ENCODE peak calls at places on chromosomes 3 and 15, in six cellular contexts. G is astrocyte of the spinal cord, N is RWPE2, V is Peyer's patch, P is cardiac muscle cell, Q is WERI-Rb-1. E is an unnamed sample.

GRCh38 chr3:15342945-15343344 is 10.6 kb upstream of the SH3BP5 start:
- DNase-seq in P (no peak), V (no peak), G (no peak), Q (no peak), N (no peak), E (no peak)

GRCh38 chr3:8627541-8627940 is 17.1 kb downstream of the SSUH2 start:
- DNase-seq in N (peak), Q (no peak), V (no peak), G (no peak), P (no peak), E (no peak)

GRCh38 chr15:41892621-41893421 is 1.0 kb downstream of the SPTBN5 start:
- DNase-seq in Q (no peak), P (no peak), G (no peak), V (no peak), N (peak), E (no peak)

GRCh38 chr3:51999861-52000260 is 4.2 kb upstream of the RPL29 start:
- DNase-seq in V (no peak), P (no peak), N (no peak), G (no peak), Q (no peak), E (no peak)

GRCh38 chr3:45330500-45331295 is 57.7 kb upstream of the LARS2 start:
- DNase-seq in V (no peak), P (no peak), Q (no peak), G (no peak), N (no peak), E (no peak)

GRCh38 chr3:161220850-161221753 is at the start of gene NMD3:
- DNase-seq in Q (peak), V (peak), P (peak), G (peak), N (peak), E (peak)

GRCh38 chr3:17094551-17094950 is 209.8 kb downstream of the PLCL2 start:
- DNase-seq in N (no peak), P (no peak), Q (no peak), G (no peak), V (no peak), E (no peak)

GRCh38 chr15:32701863-32702262 is 15.9 kb upstream of the GREM1 start:
- DNase-seq in G (no peak), N (no peak), Q (no peak), V (no peak), P (no peak), E (no peak)

GRCh38 chr3:110318108-110318507 is 753.5 kb upstream of the NECTIN3 start:
- DNase-seq in V (no peak), G (peak), Q (no peak), P (no peak), N (no peak), E (peak)

GRCh38 chr3:86990734-86991481 is at the start of gene VGLL3:
- DNase-seq in P (peak), G (peak), N (peak), V (no peak), Q (peak), E (peak)

GRCh38 chr3:189756651-189757078 is 125.5 kb downstream of the TP63 start:
- DNase-seq in G (no peak), V (no peak), N (no peak), P (no peak), Q (no peak), E (no peak)

GRCh38 chr3:193777524-193777923 is 184.5 kb downstream of the OPA1 start:
- DNase-seq in Q (no peak), V (no peak), P (no peak), G (no peak), N (no peak), E (no peak)

GRCh38 chr3:64928683-64929082 is 240.9 kb upstream of the ADAMTS9 start:
- DNase-seq in V (no peak), P (no peak), N (no peak), Q (no peak), G (no peak), E (no peak)

GRCh38 chr15:75733761-75734651 is 21.4 kb upstream of the CSPG4 start:
- DNase-seq in G (no peak), V (no peak), N (no peak), Q (no peak), P (no peak), E (no peak)

GRCh38 chr15:75736256-75736655 is 23.6 kb upstream of the CSPG4 start:
- DNase-seq in P (no peak), V (no peak), N (no peak), Q (no peak), G (no peak), E (no peak)

GRCh38 chr15:75731248-75732100 is 18.8 kb upstream of the CSPG4 start:
- DNase-seq in P (no peak), N (peak), Q (peak), G (no peak), V (no peak), E (peak)

GRCh38 chr15:75732206-75732808 is 19.7 kb upstream of the CSPG4 start:
- DNase-seq in V (no peak), P (no peak), Q (no peak), N (peak), G (no peak), E (no peak)

DNA sequence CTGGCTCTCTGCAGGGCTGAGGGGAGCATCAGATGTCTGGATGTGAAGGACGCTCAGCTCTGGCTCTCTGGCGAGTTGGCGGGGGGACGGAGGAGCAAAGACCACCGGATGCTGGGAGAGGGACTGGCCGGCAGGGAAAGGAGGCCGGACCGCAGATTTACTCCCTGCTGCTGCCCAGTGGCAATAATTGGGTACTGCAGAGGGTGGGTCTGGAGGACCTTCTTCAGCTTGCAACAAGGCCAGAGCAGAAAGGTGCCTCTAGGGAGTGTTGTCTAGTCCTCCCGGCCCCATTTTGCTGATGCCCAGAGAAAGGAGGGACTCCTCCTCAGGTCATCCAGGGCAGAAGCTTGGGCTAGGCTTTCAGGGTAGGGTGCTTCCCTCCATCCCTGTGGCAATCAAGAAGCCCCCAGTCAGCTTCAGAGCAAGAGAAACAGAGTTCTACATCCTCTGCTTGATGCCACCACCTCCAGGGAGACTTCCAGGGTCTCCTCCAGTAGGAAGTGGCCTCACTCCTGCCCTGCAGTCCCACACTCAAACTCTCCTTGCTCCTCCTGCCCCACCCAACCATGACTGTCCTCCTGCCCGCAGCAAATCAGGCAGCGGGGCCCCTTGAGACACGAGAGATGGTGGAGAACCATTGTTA is 20.3 kb upstream of the CSPG4 start:
- DNase-seq in P (peak), Q (peak), G (peak), V (peak), N (peak), E (peak)
- H3K4me3 ChIP-seq in P (no peak), Q (no peak), G (no peak), V (no peak), N (no peak), E (no peak)

GRCh38 chr3:195557327-195557726 is 14.2 kb upstream of the PPP1R2 start:
- DNase-seq in N (no peak), V (no peak), P (no peak), G (no peak), Q (no peak), E (no peak)

GRCh38 chr3:195556390-195556789 is 13.3 kb upstream of the PPP1R2 start:
- DNase-seq in V (peak), Q (no peak), P (peak), N (no peak), G (no peak), E (peak)

GRCh38 chr3:195559723-195560409 is 16.7 kb upstream of the PPP1R2 start:
- DNase-seq in N (no peak), G (no peak), V (no peak), Q (no peak), P (no peak), E (no peak)

GRCh38 chr3:195555110-195555509 is 12.0 kb upstream of the PPP1R2 start:
- DNase-seq in Q (no peak), V (no peak), P (no peak), G (no peak), N (no peak), E (no peak)

DNA sequence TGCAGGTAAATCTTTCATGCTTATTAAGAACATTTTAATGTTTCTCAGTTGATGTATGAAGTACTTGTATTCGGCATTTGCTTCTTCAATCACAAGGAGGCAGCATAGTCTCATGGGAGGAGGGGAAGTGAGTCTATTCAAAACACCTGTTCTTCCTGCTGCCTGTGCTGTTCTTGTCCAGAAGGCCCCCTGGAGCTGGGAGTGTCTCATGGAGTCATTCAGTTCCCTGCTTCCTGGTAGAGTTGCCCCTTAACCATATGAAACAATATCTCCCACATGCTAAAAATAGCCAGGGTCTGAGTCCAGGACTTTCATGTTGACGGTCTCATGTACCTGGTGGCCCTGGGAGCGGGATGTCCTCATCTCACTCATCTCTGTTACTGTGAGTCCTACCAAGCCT is 15.5 kb upstream of the PPP1R2 start:
- DNase-seq in N (no peak), V (no peak), Q (peak), P (peak), G (no peak), E (peak)
- TF ChIP-seq CTCF in N (peak), V (peak), Q (peak), P (peak), G (peak), E (peak)

GRCh38 chr3:50260942-50261441 is 8.0 kb upstream of the SEMA3B start:
- DNase-seq in P (no peak), G (no peak), N (no peak), V (no peak), Q (no peak), E (no peak)

GRCh38 chr3:50257990-50258389 is 11.0 kb upstream of the SEMA3B start:
- DNase-seq in Q (no peak), P (no peak), N (no peak), V (no peak), G (no peak), E (no peak)

GRCh38 chr3:50258979-50259378 is 10.0 kb upstream of the SEMA3B start:
- DNase-seq in G (no peak), V (no peak), Q (no peak), P (no peak), N (no peak), E (no peak)

GRCh38 chr3:50260027-50260941 is 8.7 kb upstream of the SEMA3B start:
- DNase-seq in G (peak), P (peak), N (no peak), V (peak), Q (peak), E (peak)

DNA sequence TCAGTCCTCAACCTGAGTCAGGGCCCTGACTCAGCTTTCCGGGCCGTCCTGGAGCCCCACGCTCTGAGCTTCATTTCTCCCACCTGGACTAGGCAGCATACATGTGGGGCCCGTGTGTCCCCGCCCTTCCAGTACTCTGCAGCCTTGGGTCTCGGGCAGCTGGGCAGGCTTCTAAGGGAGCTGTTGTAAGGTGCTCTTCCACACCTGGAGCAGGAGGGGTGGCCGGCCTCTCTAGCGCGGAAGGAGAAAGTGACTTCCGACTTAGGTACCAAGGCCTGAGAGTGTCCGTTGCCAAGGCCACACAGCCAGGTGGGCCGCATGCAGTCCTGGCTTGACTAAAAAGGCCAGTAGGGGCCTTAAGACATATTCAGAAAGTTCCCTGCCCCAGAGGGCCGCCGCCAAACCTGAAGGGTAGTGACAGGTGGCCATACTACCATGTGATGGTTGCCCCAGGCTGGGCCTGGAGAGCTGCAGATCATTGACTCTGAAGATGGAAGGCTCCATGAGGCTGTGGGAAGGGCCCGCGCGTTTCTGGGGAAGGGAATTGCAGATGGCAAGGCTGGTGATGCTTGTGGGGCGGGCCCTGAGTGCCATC is 9.4 kb upstream of the SEMA3B start:
- DNase-seq in V (no peak), N (no peak), P (no peak), Q (no peak), G (no peak), E (no peak)
- H3K4me3 ChIP-seq in V (peak), N (no peak), P (no peak), Q (peak), G (no peak), E (no peak)

GRCh38 chr3:7407107-7407506 is 546.2 kb downstream of the GRM7 start:
- DNase-seq in Q (no peak), V (no peak), P (no peak), N (no peak), G (no peak), E (no peak)

DNA sequence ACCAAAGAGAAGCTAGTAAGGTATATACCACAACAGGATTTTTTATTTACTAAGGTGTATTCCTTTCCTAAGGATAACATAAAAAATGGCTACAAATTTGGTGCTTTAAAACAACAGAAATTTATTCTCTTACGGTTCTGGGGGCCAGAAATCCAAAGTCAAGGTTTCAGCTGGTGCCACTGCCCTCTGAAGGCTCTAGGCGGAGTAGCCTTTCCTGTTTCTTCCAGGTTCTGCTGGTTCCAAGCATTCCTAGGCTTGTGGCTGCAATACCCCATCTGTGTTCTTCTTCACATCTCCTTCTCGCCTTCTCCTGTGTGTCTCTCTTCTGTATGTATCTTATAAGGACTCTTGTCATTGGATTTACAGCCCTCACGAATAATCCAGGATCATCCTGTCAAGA is 549.9 kb downstream of the GRM7 start:
- DNase-seq in Q (no peak), N (no peak), G (no peak), P (no peak), V (no peak), E (no peak)
- TF ChIP-seq CTCF in Q (peak), N (no peak), G (no peak), P (no peak), V (no peak), E (no peak)

E was measured in fibroblast of pulmonary artery.